ENCODE peak calls at places on chromosomes 12 and 14, in six cellular contexts. Z is left ventricle myocardium inferior; J is adrenal gland; K is CD8-positive, alpha-beta T cell; P is DND-41; M is astrocyte. X is an unnamed sample.

GRCh38 chr12:7439579-7440505 is 4.1 kb downstream of the CD163L1 start:
- DNase-seq in Z (no peak), J (no peak), K (no peak), P (no peak), M (peak; percentile 45), X (no peak)

GRCh38 chr12:93205361-93205760 is 172.4 kb upstream of the NUDT4 start:
- DNase-seq in Z (no peak), J (no peak), K (no peak), P (no peak), M (no peak), X (no peak)

GRCh38 chr14:100692256-100692655 is 34.4 kb upstream of the DLK1 start:
- DNase-seq in Z (no peak), J (no peak), K (no peak), P (no peak), M (no peak), X (no peak)

GRCh38 chr14:60862283-60862682 is 118.6 kb downstream of the TRMT5 start:
- DNase-seq in Z (no peak), J (peak; percentile 74), K (no peak), P (no peak), M (no peak), X (no peak)

GRCh38 chr14:65421201-65421981 is 8.9 kb downstream of the FUT8 start:
- DNase-seq in Z (no peak), J (no peak), K (no peak), P (no peak), M (peak; percentile 87), X (no peak)

GRCh38 chr12:117494833-117495714 is 133.6 kb upstream of the NOS1 start:
- DNase-seq in Z (no peak), J (no peak), K (no peak), P (no peak), M (no peak), X (no peak)

GRCh38 chr14:76919811-76920571 is 93.8 kb downstream of the LRRC74A start:
- DNase-seq in Z (peak; percentile 48), J (peak; percentile 85), K (no peak), P (peak; percentile 85), M (peak; percentile 88), X (no peak)

GRCh38 chr14:35140718-35141581 is 18.6 kb downstream of the PRORP start:
- DNase-seq in Z (no peak), J (no peak), K (no peak), P (no peak), M (no peak), X (no peak)

GRCh38 chr12:111686574-111687105 is 787 bp downstream of the ACAD10 start:
- DNase-seq in Z (no peak), J (no peak), K (no peak), P (no peak), M (no peak), X (no peak)

GRCh38 chr14:29629839-29630238 is 297.8 kb downstream of the PRKD1 start:
- DNase-seq in Z (no peak), J (no peak), K (no peak), P (no peak), M (no peak), X (no peak)

GRCh38 chr14:45199246-45199645 is 53.8 kb downstream of the MIS18BP1 start:
- DNase-seq in Z (no peak), J (no peak), K (no peak), P (no peak), M (peak; percentile 87), X (no peak)

GRCh38 chr14:52939427-52939826 is 11.4 kb downstream of the FERMT2 start:
- DNase-seq in Z (no peak), J (no peak), K (no peak), P (no peak), M (no peak), X (no peak)

GRCh38 chr12:47413806-47414205 is 292.0 kb downstream of the RPAP3 start:
- DNase-seq in Z (no peak), J (no peak), K (no peak), P (no peak), M (peak; percentile 72), X (no peak)

GRCh38 chr12:79983492-79983891 is 48.6 kb upstream of the PPP1R12A start:
- DNase-seq in Z (no peak), J (no peak), K (no peak), P (no peak), M (peak; percentile 99), X (no peak)

GRCh38 chr12:75476076-75476475 is 4.5 kb upstream of the GLIPR1 start:
- DNase-seq in Z (no peak), J (no peak), K (no peak), P (no peak), M (no peak), X (no peak)

GRCh38 chr12:89959188-89959587 is 250.6 kb upstream of the ATP2B1 start:
- DNase-seq in Z (no peak), J (no peak), K (no peak), P (no peak), M (no peak), X (no peak)

GRCh38 chr14:38882533-38882932 is 220.5 kb downstream of the SEC23A start:
- DNase-seq in Z (no peak), J (no peak), K (no peak), P (no peak), M (no peak), X (no peak)

GRCh38 chr14:59293934-59294661 is 105.6 kb downstream of the DAAM1 start:
- DNase-seq in Z (peak; percentile 55), J (no peak), K (no peak), P (no peak), M (peak; percentile 68), X (no peak)

GRCh38 chr14:100736269-100737180 is 9.8 kb downstream of the DLK1 start:
- DNase-seq in Z (no peak), J (peak; percentile 79), K (no peak), P (no peak), M (no peak), X (no peak)

GRCh38 chr12:126926023-126926600 is 1340.9 kb upstream of the TMEM132C start:
- DNase-seq in Z (no peak), J (no peak), K (no peak), P (no peak), M (no peak), X (no peak)

GRCh38 chr14:89015016-89015415 is 190.6 kb downstream of the TTC8 start:
- DNase-seq in Z (no peak), J (no peak), K (no peak), P (no peak), M (no peak), X (no peak)

GRCh38 chr12:52026267-52026666 is 19.5 kb downstream of the TAMALIN start:
- DNase-seq in Z (no peak), J (no peak), K (no peak), P (no peak), M (no peak), X (no peak)

GRCh38 chr12:65720136-65720535 is 104.1 kb upstream of the HMGA2 start:
- DNase-seq in Z (no peak), J (no peak), K (no peak), P (no peak), M (peak; percentile 93), X (no peak)

GRCh38 chr12:11765817-11766794 is 116.6 kb downstream of the ETV6 start:
- DNase-seq in Z (no peak), J (peak; percentile 67), K (no peak), P (peak; percentile 46), M (peak; percentile 93), X (peak; percentile 18)

GRCh38 chr12:116164263-116164817 is 113.2 kb downstream of the MED13L start:
- DNase-seq in Z (no peak), J (no peak), K (no peak), P (no peak), M (peak; percentile 42), X (no peak)
- H3K27ac ChIP-seq in Z (peak overlapping the region; percentile 24), J (no peak overlapping the region), K (no peak overlapping the region), P (no peak overlapping the region), M (peak overlapping the region; percentile 35), X (no peak overlapping the region)

GRCh38 chr14:101743701-101744100 is 17.8 kb upstream of the PPP2R5C start:
- DNase-seq in Z (no peak), J (no peak), K (no peak), P (no peak), M (no peak), X (no peak)

GRCh38 chr14:101737414-101738367 is 23.8 kb upstream of the PPP2R5C start:
- DNase-seq in Z (no peak), J (no peak), K (no peak), P (no peak), M (no peak), X (no peak)

GRCh38 chr14:101738921-101739320 is 22.6 kb upstream of the PPP2R5C start:
- DNase-seq in Z (no peak), J (no peak), K (no peak), P (no peak), M (no peak), X (no peak)

GRCh38 chr14:101739446-101740141 is 21.9 kb upstream of the PPP2R5C start:
- DNase-seq in Z (no peak), J (no peak), K (no peak), P (no peak), M (no peak), X (no peak)

DNA sequence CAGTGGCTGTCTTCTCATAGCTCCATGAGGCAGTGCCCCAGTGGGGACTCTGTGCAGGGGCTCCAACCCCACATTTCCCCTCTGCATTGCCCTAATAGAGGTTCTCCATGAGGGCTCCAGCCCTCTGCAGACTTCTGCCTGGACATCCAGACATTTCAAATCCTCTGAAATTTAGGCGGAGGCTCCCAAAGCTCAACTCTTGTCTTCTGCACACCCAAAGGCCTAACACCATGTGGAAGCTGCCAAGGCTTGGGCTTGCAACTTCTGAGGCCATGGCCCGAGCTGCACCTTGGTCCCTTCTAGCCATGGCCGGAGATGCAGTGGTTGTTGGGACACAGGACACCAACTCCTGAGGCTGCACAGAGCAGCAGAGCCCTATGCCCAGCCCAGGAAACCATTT is 20.5 kb upstream of the PPP2R5C start:
- DNase-seq in Z (no peak), J (no peak), K (no peak), P (no peak), M (no peak), X (no peak)
- H3K9me3 ChIP-seq in Z (peaks cover 9% of the 10 kb centered on the region), J (peaks cover 11% of the 10 kb centered on the region), K (no peaks in the 10 kb centered on the region), P (peaks cover 16% of the 10 kb centered on the region), M (peaks cover 5% of the 10 kb centered on the region), X (peaks cover 12% of the 10 kb centered on the region)

GRCh38 chr12:71671816-71672215 is 7.7 kb downstream of the THAP2 start:
- DNase-seq in Z (no peak), J (no peak), K (no peak), P (no peak), M (no peak), X (no peak)
- H3K27ac ChIP-seq in Z (no peak overlapping the region), J (no peak overlapping the region), K (no peak overlapping the region), P (no peak overlapping the region), M (no peak overlapping the region), X (no peak overlapping the region)

DNA sequence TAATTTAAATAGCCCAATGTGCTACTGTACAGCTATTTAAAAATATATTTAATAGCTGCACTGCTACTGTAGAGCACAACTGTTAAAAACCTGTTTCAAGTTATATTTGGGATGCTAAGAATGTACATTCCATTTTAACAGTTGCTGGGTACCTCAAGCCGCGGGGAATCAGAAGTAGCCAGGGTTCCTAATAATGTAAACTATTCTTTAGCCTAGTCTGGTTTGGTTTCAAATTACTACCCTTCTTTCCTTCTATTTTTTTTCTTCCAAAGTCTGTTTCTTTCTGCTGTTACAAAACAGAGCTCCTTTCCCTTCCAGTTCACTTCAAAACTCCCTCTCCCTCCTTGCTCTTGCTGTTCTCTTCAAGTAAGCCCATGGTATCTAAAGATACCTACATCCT is 21.3 kb downstream of the SCAF11 start:
- DNase-seq in Z (no peak), J (no peak), K (no peak), P (no peak), M (peak; percentile 49), X (no peak)
- H3K9me3 ChIP-seq in Z (no peaks in the 10 kb centered on the region), J (no peaks in the 10 kb centered on the region), K (no peaks in the 10 kb centered on the region), P (no peaks in the 10 kb centered on the region), M (no peaks in the 10 kb centered on the region), X (no peaks in the 10 kb centered on the region)

GRCh38 chr12:21334100-21334499 is 617 bp downstream of the SLCO1A2 start:
- DNase-seq in Z (no peak), J (no peak), K (no peak), P (no peak), M (no peak), X (no peak)
- H3K27ac ChIP-seq in Z (no peak overlapping the region), J (no peak overlapping the region), K (no peak overlapping the region), P (no peak overlapping the region), M (no peak overlapping the region), X (no peak overlapping the region)

X was measured in CD4-positive, alpha-beta T cell.